ENCODE peak calls at places on chromosomes 12 and 14, in seven cellular contexts. F, K, X, H, Y, B and M are unnamed samples.

GRCh38 chr12:94618995-94619695 is 31.2 kb downstream of the TMCC3 start:
- DNase-seq in F (no peak), K (no peak), X (peak; percentile 68), H (peak; percentile 63), Y (peak; percentile 27), B (peak; percentile 93), M (no peak)

GRCh38 chr14:56117765-56118610 is at the start of gene PELI2:
- DNase-seq in F (peak; percentile 86), K (peak; percentile 82), X (peak; percentile 64), H (peak; percentile 15), Y (peak; percentile 65), B (peak; percentile 73), M (peak; percentile 80)

GRCh38 chr12:124921200-124922008 is 7.0 kb upstream of the UBC start:
- DNase-seq in F (peak; percentile 63), K (peak; percentile 56), X (peak; percentile 72), H (no peak), Y (peak; percentile 78), B (peak; percentile 66), M (peak; percentile 74)

GRCh38 chr12:26629864-26630263 is 203.1 kb downstream of the ITPR2 start:
- DNase-seq in F (no peak), K (peak; percentile 26), X (peak; percentile 61), H (no peak), Y (peak; percentile 28), B (peak; percentile 70), M (no peak)

GRCh38 chr12:110109037-110109836 is 14.9 kb upstream of the IFT81 start:
- DNase-seq in F (peak; percentile 77), K (peak; percentile 97), X (peak; percentile 81), H (no peak), Y (peak; percentile 100), B (peak; percentile 99), M (peak; percentile 58)

GRCh38 chr12:120103044-120103338 is 13.6 kb downstream of the RAB35 start:
- DNase-seq in F (no peak), K (no peak), X (no peak), H (no peak), Y (no peak), B (no peak), M (no peak)

GRCh38 chr14:24274101-24274543 is 2.7 kb upstream of the RABGGTA start:
- DNase-seq in F (peak; percentile 63), K (no peak), X (no peak), H (no peak), Y (no peak), B (peak; percentile 31), M (no peak)

GRCh38 chr12:14214495-14214894 is 151.0 kb upstream of the ATF7IP start:
- DNase-seq in F (no peak), K (peak; percentile 46), X (no peak), H (no peak), Y (no peak), B (no peak), M (no peak)

GRCh38 chr14:55600784-55601561 is 21.0 kb downstream of the KTN1 start:
- DNase-seq in F (no peak), K (no peak), X (peak; percentile 56), H (no peak), Y (peak; percentile 21), B (peak; percentile 66), M (no peak)

GRCh38 chr12:42574879-42575278 is 14.7 kb downstream of the PRICKLE1 start:
- DNase-seq in F (no peak), K (no peak), X (peak; percentile 37), H (no peak), Y (no peak), B (no peak), M (no peak)

GRCh38 chr12:94643585-94643984 is 6.8 kb downstream of the TMCC3 start:
- DNase-seq in F (no peak), K (peak; percentile 53), X (no peak), H (no peak), Y (no peak), B (no peak), M (no peak)

GRCh38 chr12:42326466-42327226 is 679 bp downstream of the PPHLN1 start:
- DNase-seq in F (no peak), K (no peak), X (peak; percentile 36), H (no peak), Y (peak; percentile 14), B (peak; percentile 27), M (no peak)

GRCh38 chr12:71438670-71439361 is 782 bp upstream of the LGR5 start:
- DNase-seq in F (no peak), K (no peak), X (peak; percentile 21), H (no peak), Y (peak; percentile 6), B (no peak), M (no peak)

GRCh38 chr14:99287269-99287942 is 15.4 kb upstream of the BCL11B start:
- DNase-seq in F (no peak), K (no peak), X (no peak), H (no peak), Y (no peak), B (no peak), M (no peak)

GRCh38 chr12:28575593-28576205 is 385.4 kb downstream of the CCDC91 start:
- DNase-seq in F (no peak), K (no peak), X (no peak), H (no peak), Y (no peak), B (no peak), M (no peak)

GRCh38 chr12:8541591-8541990 is 886 bp upstream of the CLEC4E start:
- DNase-seq in F (no peak), K (no peak), X (no peak), H (no peak), Y (no peak), B (no peak), M (no peak)

GRCh38 chr12:133206390-133206789 is 25.1 kb downstream of the ZNF268 start:
- DNase-seq in F (no peak), K (no peak), X (no peak), H (no peak), Y (no peak), B (no peak), M (no peak)

GRCh38 chr12:133201888-133202287 is 20.6 kb downstream of the ZNF268 start:
- DNase-seq in F (no peak), K (no peak), X (no peak), H (no peak), Y (no peak), B (no peak), M (no peak)

GRCh38 chr12:133203344-133204263 is 22.3 kb downstream of the ZNF268 start:
- DNase-seq in F (no peak), K (no peak), X (no peak), H (no peak), Y (peak; percentile 35), B (peak; percentile 20), M (no peak)

GRCh38 chr12:133202493-133203343 is 21.4 kb downstream of the ZNF268 start:
- DNase-seq in F (no peak), K (no peak), X (no peak), H (no peak), Y (peak; percentile 51), B (no peak), M (no peak)

GRCh38 chr12:133204264-133204603 is 22.9 kb downstream of the ZNF268 start:
- DNase-seq in F (no peak), K (no peak), X (no peak), H (no peak), Y (no peak), B (no peak), M (no peak)
- H3K9me3 ChIP-seq in F (peaks cover 97% of the 10 kb centered on the region), K (peaks cover 26% of the 10 kb centered on the region), X (peaks cover 39% of the 10 kb centered on the region), H (peaks cover 52% of the 10 kb centered on the region), Y (peaks cover 87% of the 10 kb centered on the region), B (peaks cover 64% of the 10 kb centered on the region), M (peaks cover 97% of the 10 kb centered on the region)

DNA sequence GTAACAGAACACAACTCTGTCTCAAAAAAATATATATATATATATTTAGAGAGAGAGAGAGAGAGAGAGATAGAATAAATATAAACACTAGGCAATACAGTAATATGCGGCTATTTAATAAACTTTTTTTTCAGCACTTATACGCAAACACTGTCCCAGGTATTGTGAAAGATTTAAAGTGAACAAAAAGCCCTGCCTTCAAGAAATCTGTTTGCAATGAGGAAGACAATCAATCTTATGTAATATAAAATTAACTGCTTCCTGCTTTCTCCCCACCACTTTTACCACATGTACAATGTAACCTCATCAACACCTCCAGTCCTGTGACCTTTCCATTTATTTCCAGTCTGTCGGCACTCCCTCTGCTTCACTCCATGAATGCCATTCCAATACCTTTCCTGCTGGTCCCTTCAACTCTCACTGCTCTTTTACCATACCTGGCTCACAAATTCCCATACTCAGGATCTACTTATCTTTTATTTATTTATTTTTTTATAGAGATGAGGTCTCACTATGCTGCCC is 10.5 kb downstream of the SNX6 start:
- DNase-seq in F (no peak), K (no peak), X (no peak), H (no peak), Y (no peak), B (no peak), M (no peak)
- TF ChIP-seq CTCF in F (no peak), K (no peak), X (no peak), H (no peak), Y (no peak), B (no peak), M (no peak)

GRCh38 chr12:117090388-117090787 is 8.8 kb downstream of the TESC start:
- DNase-seq in F (no peak), K (no peak), X (no peak), H (no peak), Y (no peak), B (no peak), M (no peak)
- TF ChIP-seq POLR2A in F (no peak), K (no peak), X (no peak), H (no peak), Y (no peak), B (no peak), M (no peak)

GRCh38 chr12:34334538-34334937 is 312.2 kb downstream of the ALG10 start:
- DNase-seq in F (no peak), K (no peak), X (no peak), H (no peak), Y (no peak), B (no peak), M (no peak)

GRCh38 chr12:34333337-34333736 is 311.0 kb downstream of the ALG10 start:
- DNase-seq in F (no peak), K (no peak), X (no peak), H (no peak), Y (no peak), B (no peak), M (no peak)

GRCh38 chr12:34336619-34337465 is 314.5 kb downstream of the ALG10 start:
- DNase-seq in F (no peak), K (no peak), X (no peak), H (no peak), Y (peak; percentile 55), B (no peak), M (no peak)

GRCh38 chr12:34335819-34336262 is 313.5 kb downstream of the ALG10 start:
- DNase-seq in F (no peak), K (no peak), X (no peak), H (no peak), Y (peak; percentile 85), B (no peak), M (no peak)

DNA sequence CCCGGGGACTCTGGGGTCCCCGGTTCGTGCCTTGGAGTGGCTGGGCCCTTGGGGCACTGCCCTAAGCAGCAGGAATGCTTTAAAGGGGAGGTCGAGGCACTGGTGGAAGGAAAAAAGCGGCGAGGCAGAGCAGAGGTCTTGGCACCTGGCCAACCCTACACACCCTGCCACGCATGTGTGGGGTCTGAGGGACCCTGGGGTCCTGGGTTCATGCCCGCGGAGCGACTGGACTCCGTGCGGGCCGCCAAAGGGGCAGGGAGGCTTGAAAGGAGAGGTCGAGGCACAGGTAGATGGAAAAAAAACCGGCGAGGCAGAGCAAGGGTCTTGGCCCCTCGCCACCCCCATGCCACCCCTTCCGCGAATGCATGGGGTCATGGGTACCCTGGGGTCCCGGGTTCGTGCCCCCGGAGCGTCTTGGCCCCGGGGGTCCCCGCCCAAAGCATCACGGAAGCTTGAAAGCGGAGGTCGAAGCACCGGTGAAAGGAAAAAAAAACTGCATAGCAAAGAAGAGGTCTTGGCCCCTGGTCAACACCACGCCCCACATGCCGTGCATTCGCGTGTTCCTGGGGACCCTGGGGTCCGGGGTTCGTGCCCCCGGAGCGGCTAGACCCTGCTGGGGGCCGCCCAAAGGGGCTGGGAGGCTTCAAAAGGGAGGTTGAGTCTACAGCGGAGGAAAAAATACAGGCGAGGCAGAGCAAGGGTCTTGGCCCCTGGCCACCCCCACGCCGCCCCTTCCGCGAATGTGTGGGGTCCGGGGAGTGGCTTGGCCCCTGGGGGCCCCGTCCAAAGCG is 312.9 kb downstream of the ALG10 start:
- DNase-seq in F (no peak), K (no peak), X (no peak), H (no peak), Y (no peak), B (no peak), M (no peak)
- H3K9me3 ChIP-seq in F (peaks cover 89% of the 10 kb centered on the region), K (no peaks in the 10 kb centered on the region), X (no peaks in the 10 kb centered on the region), H (no peaks in the 10 kb centered on the region), Y (no peaks in the 10 kb centered on the region), B (peaks cover 52% of the 10 kb centered on the region), M (no peaks in the 10 kb centered on the region)